ENCODE peak calls at places on chromosomes 7 and 10, in ten cellular contexts. One of them, this sample, is unnamed.
A peak's percentile ranks its signal among the peaks of the same experiment; 100 is the strongest.

GRCh38 chr10:132452216-132452650 is 55.2 kb downstream of the PWWP2B start:
- DNase-seq in BE2C: no peak
- DNase-seq in retinal pigment epithelial cell: no peak
- DNase-seq in body of pancreas: no peak
- DNase-seq in left lung: no peak
- DNase-seq in fibroblast of the aortic adventitia: no peak
- DNase-seq in BJ: no peak
- DNase-seq in lower lobe of right lung: peak; percentile 59
- DNase-seq in GM12865: no peak
- DNase-seq in ovary: no peak
- DNase-seq in this sample: no peak

GRCh38 chr7:1736826-1737225 is 66.7 kb downstream of the ELFN1 start:
- DNase-seq in BE2C: no peak
- DNase-seq in retinal pigment epithelial cell: no peak
- DNase-seq in body of pancreas: no peak
- DNase-seq in left lung: no peak
- DNase-seq in fibroblast of the aortic adventitia: no peak
- DNase-seq in BJ: no peak
- DNase-seq in lower lobe of right lung: no peak
- DNase-seq in GM12865: no peak
- DNase-seq in ovary: no peak
- DNase-seq in this sample: no peak

GRCh38 chr7:106704000-106704840 is 43.3 kb upstream of the CCDC71L start:
- DNase-seq in BE2C: no peak
- DNase-seq in retinal pigment epithelial cell: no peak
- DNase-seq in body of pancreas: no peak
- DNase-seq in left lung: no peak
- DNase-seq in fibroblast of the aortic adventitia: no peak
- DNase-seq in BJ: no peak
- DNase-seq in lower lobe of right lung: no peak
- DNase-seq in GM12865: peak; percentile 30
- DNase-seq in ovary: no peak
- DNase-seq in this sample: no peak

GRCh38 chr7:7263297-7264230 is 81.2 kb downstream of the C1GALT1 start:
- DNase-seq in BE2C: no peak
- DNase-seq in retinal pigment epithelial cell: no peak
- DNase-seq in body of pancreas: no peak
- DNase-seq in left lung: no peak
- DNase-seq in fibroblast of the aortic adventitia: no peak
- DNase-seq in BJ: no peak
- DNase-seq in lower lobe of right lung: no peak
- DNase-seq in GM12865: no peak
- DNase-seq in ovary: no peak
- DNase-seq in this sample: no peak

GRCh38 chr7:79221211-79221610 is 232.3 kb downstream of the MAGI2 start:
- DNase-seq in BE2C: no peak
- DNase-seq in retinal pigment epithelial cell: no peak
- DNase-seq in body of pancreas: no peak
- DNase-seq in left lung: no peak
- DNase-seq in fibroblast of the aortic adventitia: no peak
- DNase-seq in BJ: no peak
- DNase-seq in lower lobe of right lung: no peak
- DNase-seq in GM12865: no peak
- DNase-seq in ovary: no peak
- DNase-seq in this sample: no peak

GRCh38 chr10:12432402-12433189 is 83.2 kb downstream of the CAMK1D start:
- DNase-seq in BE2C: no peak
- DNase-seq in retinal pigment epithelial cell: no peak
- DNase-seq in body of pancreas: peak; percentile 71
- DNase-seq in left lung: no peak
- DNase-seq in fibroblast of the aortic adventitia: no peak
- DNase-seq in BJ: no peak
- DNase-seq in lower lobe of right lung: no peak
- DNase-seq in GM12865: no peak
- DNase-seq in ovary: no peak
- DNase-seq in this sample: no peak

GRCh38 chr7:70659263-70659662 is 472.7 kb upstream of the GALNT17 start:
- DNase-seq in BE2C: no peak
- DNase-seq in retinal pigment epithelial cell: no peak
- DNase-seq in body of pancreas: no peak
- DNase-seq in left lung: no peak
- DNase-seq in fibroblast of the aortic adventitia: no peak
- DNase-seq in BJ: no peak
- DNase-seq in lower lobe of right lung: no peak
- DNase-seq in GM12865: no peak
- DNase-seq in ovary: no peak
- DNase-seq in this sample: no peak

GRCh38 chr10:124949543-124949942 is 7.6 kb downstream of the ZRANB1 start:
- DNase-seq in BE2C: no peak
- DNase-seq in retinal pigment epithelial cell: no peak
- DNase-seq in body of pancreas: no peak
- DNase-seq in left lung: no peak
- DNase-seq in fibroblast of the aortic adventitia: no peak
- DNase-seq in BJ: no peak
- DNase-seq in lower lobe of right lung: no peak
- DNase-seq in GM12865: no peak
- DNase-seq in ovary: no peak
- DNase-seq in this sample: no peak

GRCh38 chr10:131126321-131127121 is 185.0 kb downstream of the TCERG1L start:
- DNase-seq in BE2C: no peak
- DNase-seq in retinal pigment epithelial cell: no peak
- DNase-seq in body of pancreas: peak; percentile 51
- DNase-seq in left lung: no peak
- DNase-seq in fibroblast of the aortic adventitia: no peak
- DNase-seq in BJ: no peak
- DNase-seq in lower lobe of right lung: no peak
- DNase-seq in GM12865: no peak
- DNase-seq in ovary: no peak
- DNase-seq in this sample: no peak

GRCh38 chr7:94183289-94183749 is 179.2 kb upstream of the BET1 start:
- DNase-seq in BE2C: no peak
- DNase-seq in retinal pigment epithelial cell: peak; percentile 99
- DNase-seq in body of pancreas: no peak
- DNase-seq in left lung: no peak
- DNase-seq in fibroblast of the aortic adventitia: peak; percentile 100
- DNase-seq in BJ: peak; percentile 100
- DNase-seq in lower lobe of right lung: peak; percentile 38
- DNase-seq in GM12865: no peak
- DNase-seq in ovary: peak; percentile 39
- DNase-seq in this sample: peak; percentile 74

GRCh38 chr7:20296444-20296843 is 34.3 kb upstream of the ITGB8 start:
- DNase-seq in BE2C: no peak
- DNase-seq in retinal pigment epithelial cell: no peak
- DNase-seq in body of pancreas: no peak
- DNase-seq in left lung: no peak
- DNase-seq in fibroblast of the aortic adventitia: no peak
- DNase-seq in BJ: no peak
- DNase-seq in lower lobe of right lung: no peak
- DNase-seq in GM12865: no peak
- DNase-seq in ovary: no peak
- DNase-seq in this sample: no peak

GRCh38 chr10:72248477-72249151 is 25.1 kb upstream of the DDIT4 start:
- DNase-seq in BE2C: peak; percentile 27
- DNase-seq in retinal pigment epithelial cell: no peak
- DNase-seq in body of pancreas: peak; percentile 84
- DNase-seq in left lung: peak; percentile 80
- DNase-seq in fibroblast of the aortic adventitia: peak; percentile 49
- DNase-seq in BJ: no peak
- DNase-seq in lower lobe of right lung: peak; percentile 87
- DNase-seq in GM12865: peak; percentile 97
- DNase-seq in ovary: peak; percentile 88
- DNase-seq in this sample: peak; percentile 51

DNA sequence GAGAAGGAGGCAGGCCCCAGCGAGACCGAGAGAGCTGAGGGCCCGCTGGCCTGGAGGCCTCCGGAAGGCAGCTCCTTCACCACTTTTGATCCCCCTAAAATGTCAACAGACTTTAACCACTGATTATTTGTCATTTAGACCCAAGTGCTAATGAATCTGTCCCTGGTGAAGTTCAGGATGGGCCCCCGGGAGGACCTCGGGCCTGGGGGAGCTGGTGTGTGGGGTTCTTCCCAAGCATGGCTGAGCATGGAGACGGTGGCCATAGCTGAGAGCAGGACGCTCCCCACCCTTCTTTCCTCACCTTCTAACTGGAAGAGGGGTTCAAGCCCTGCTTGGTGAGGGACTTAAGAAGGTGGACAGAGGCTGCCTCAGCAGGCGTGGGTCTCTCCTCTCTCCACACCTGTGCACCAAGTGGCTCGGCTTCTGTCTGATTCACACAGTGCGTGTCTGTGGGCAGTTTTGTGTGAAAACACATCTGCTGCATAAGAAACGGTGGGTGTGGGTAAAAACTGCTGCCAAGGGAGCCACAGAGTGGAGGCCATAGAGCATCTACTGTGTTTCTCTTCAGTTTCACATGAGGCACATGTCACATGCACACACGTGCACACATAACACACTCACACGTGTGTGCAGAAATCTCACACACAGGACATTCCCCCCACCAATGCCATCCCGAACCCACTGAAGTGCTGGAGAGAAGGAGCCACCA is 53.5 kb upstream of the VIPR2 start:
- DNase-seq in BE2C: no peak
- DNase-seq in retinal pigment epithelial cell: no peak
- DNase-seq in body of pancreas: no peak
- DNase-seq in left lung: no peak
- DNase-seq in fibroblast of the aortic adventitia: no peak
- DNase-seq in BJ: no peak
- DNase-seq in lower lobe of right lung: no peak
- DNase-seq in GM12865: no peak
- DNase-seq in ovary: no peak
- DNase-seq in this sample: no peak
- H3K4me3 ChIP-seq in BE2C: no peak overlapping the region
- H3K4me3 ChIP-seq in retinal pigment epithelial cell: no peak overlapping the region
- H3K4me3 ChIP-seq in body of pancreas: no peak overlapping the region
- H3K4me3 ChIP-seq in left lung: no peak overlapping the region
- H3K4me3 ChIP-seq in fibroblast of the aortic adventitia: no peak overlapping the region
- H3K4me3 ChIP-seq in BJ: no peak overlapping the region
- H3K4me3 ChIP-seq in lower lobe of right lung: no peak overlapping the region
- H3K4me3 ChIP-seq in GM12865: no peak overlapping the region
- H3K4me3 ChIP-seq in ovary: no peak overlapping the region
- H3K4me3 ChIP-seq in this sample: no peak overlapping the region

DNA sequence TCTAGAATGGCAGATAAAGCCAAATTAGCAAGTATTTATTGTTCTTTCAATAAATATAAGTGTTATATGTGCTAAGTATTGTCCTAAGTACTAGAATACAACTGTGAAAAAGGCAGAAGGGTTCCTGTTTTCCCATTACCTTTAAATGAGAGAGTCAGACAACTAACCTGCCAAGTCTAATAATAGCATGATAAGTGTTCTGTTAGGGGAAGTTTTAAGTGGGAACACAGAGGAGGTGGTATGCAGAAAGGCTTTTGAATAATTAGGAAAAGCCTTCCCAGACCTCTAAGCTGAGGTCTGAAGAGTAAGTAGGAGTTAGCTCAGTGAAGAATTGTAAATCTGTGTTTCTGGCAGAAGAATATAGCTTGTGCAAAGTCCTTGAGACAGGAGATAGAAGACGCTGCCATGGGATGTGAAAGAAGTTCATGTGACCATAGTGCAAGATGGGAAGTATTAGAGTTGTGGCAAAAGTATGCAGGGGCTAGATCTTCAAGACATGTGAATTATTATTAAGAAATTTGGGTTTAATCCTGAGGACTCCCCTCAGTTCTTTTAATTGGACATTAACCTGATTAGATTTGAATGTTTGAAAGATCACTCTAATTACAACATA is 12.5 kb downstream of the SHOC2 start:
- DNase-seq in BE2C: no peak
- DNase-seq in retinal pigment epithelial cell: no peak
- DNase-seq in body of pancreas: no peak
- DNase-seq in left lung: no peak
- DNase-seq in fibroblast of the aortic adventitia: no peak
- DNase-seq in BJ: no peak
- DNase-seq in lower lobe of right lung: no peak
- DNase-seq in GM12865: no peak
- DNase-seq in ovary: no peak
- DNase-seq in this sample: no peak
- H3K4me3 ChIP-seq in BE2C: no peak overlapping the region
- H3K4me3 ChIP-seq in retinal pigment epithelial cell: no peak overlapping the region
- H3K4me3 ChIP-seq in body of pancreas: no peak overlapping the region
- H3K4me3 ChIP-seq in left lung: no peak overlapping the region
- H3K4me3 ChIP-seq in fibroblast of the aortic adventitia: no peak overlapping the region
- H3K4me3 ChIP-seq in BJ: no peak overlapping the region
- H3K4me3 ChIP-seq in lower lobe of right lung: no peak overlapping the region
- H3K4me3 ChIP-seq in GM12865: no peak overlapping the region
- H3K4me3 ChIP-seq in ovary: no peak overlapping the region
- H3K4me3 ChIP-seq in this sample: no peak overlapping the region

DNA sequence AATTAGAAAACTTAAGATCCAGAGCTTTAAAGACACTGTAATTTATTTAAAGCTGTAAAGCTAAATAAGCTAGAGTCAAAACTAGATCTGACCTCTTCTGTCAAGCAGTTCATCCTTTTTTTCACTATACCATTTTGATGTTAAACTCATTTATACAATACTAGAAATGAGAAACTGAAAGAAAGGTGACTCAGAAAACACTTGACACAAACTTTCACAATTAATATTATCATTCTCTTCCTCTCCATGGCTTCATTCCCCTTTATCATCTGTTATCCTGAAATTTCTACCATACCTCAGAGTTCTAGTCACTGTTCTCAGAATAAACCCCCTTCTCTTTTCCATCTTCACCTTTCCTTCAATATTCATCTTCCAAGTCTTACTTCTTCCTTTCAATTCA is 1.3 kb downstream of the FIGNL1 start:
- DNase-seq in BE2C: no peak
- DNase-seq in retinal pigment epithelial cell: no peak
- DNase-seq in body of pancreas: no peak
- DNase-seq in left lung: no peak
- DNase-seq in fibroblast of the aortic adventitia: no peak
- DNase-seq in BJ: no peak
- DNase-seq in lower lobe of right lung: no peak
- DNase-seq in GM12865: peak; percentile 34
- DNase-seq in ovary: no peak
- DNase-seq in this sample: no peak
- H3K4me3 ChIP-seq in BE2C: peak overlapping the region; percentile 70
- H3K4me3 ChIP-seq in retinal pigment epithelial cell: no peak overlapping the region
- H3K4me3 ChIP-seq in body of pancreas: no peak overlapping the region
- H3K4me3 ChIP-seq in left lung: no peak overlapping the region
- H3K4me3 ChIP-seq in fibroblast of the aortic adventitia: no peak overlapping the region
- H3K4me3 ChIP-seq in BJ: no peak overlapping the region
- H3K4me3 ChIP-seq in lower lobe of right lung: no peak overlapping the region
- H3K4me3 ChIP-seq in GM12865: peak overlapping the region; percentile 80
- H3K4me3 ChIP-seq in ovary: no peak overlapping the region
- H3K4me3 ChIP-seq in this sample: no peak overlapping the region

DNA sequence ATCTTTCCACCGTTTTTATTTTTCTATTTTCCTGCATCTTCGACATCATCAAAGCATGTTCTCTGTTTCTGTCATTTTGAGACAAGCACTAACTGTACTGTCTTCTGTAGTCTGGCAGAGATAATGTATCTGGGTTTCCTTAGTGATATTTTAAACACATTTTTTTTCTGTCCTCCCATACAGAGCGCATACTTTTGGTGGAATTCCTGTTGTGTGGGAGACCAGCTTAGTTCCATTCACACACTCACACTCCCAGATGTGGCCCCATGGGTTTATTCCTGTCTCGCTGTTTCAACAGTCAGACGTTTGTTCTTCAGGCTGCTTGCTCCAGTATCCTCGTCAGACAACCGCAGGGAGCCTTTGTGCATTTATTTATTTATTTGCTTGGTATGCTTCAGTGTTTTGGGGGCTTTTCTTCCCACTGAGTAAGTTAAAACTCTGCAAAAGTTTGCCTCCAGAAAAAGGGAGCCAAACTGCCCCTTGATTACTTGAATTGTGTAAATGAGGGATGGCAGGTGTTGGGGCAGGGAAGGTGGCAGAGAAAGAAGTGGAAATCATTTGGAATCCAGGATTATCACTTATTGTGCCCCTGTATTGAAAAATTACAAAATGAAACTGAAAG is 456.8 kb upstream of the KLF6 start:
- DNase-seq in BE2C: no peak
- DNase-seq in retinal pigment epithelial cell: peak; percentile 98
- DNase-seq in body of pancreas: no peak
- DNase-seq in left lung: no peak
- DNase-seq in fibroblast of the aortic adventitia: peak; percentile 99
- DNase-seq in BJ: peak; percentile 99
- DNase-seq in lower lobe of right lung: no peak
- DNase-seq in GM12865: no peak
- DNase-seq in ovary: peak; percentile 34
- DNase-seq in this sample: no peak
- H3K4me3 ChIP-seq in BE2C: no peak overlapping the region
- H3K4me3 ChIP-seq in retinal pigment epithelial cell: peak overlapping the region; percentile 32
- H3K4me3 ChIP-seq in body of pancreas: no peak overlapping the region
- H3K4me3 ChIP-seq in left lung: no peak overlapping the region
- H3K4me3 ChIP-seq in fibroblast of the aortic adventitia: peak overlapping the region; percentile 50
- H3K4me3 ChIP-seq in BJ: peak overlapping the region; percentile 19
- H3K4me3 ChIP-seq in lower lobe of right lung: peak overlapping the region; percentile 22
- H3K4me3 ChIP-seq in GM12865: no peak overlapping the region
- H3K4me3 ChIP-seq in ovary: peak overlapping the region; percentile 3
- H3K4me3 ChIP-seq in this sample: no peak overlapping the region

This sample was measured in HAP-1.